ENCODE peak calls at places on chromosomes 13 and 19, in six cellular contexts. X is trophoblast cell, I is neuronal stem cell, N is IMR-90, L is mesendoderm, H is H9. C is an unnamed sample.

GRCh38 chr13:98476538-98476966 is 100.4 kb downstream of the STK24 start:
- DNase-seq in N (peak), I (no peak), H (peak), X (no peak), L (peak), C (peak)

GRCh38 chr19:6947745-6948144 is 60.4 kb downstream of the ADGRE1 start:
- DNase-seq in X (no peak), I (no peak), N (no peak), H (no peak), L (no peak), C (peak)

GRCh38 chr13:111485491-111486250 is 165.2 kb downstream of the TEX29 start:
- DNase-seq in H (no peak), I (no peak), X (no peak), N (no peak), L (no peak), C (no peak)

GRCh38 chr19:52935434-52935833 is 12.2 kb upstream of the ZNF888 start:
- DNase-seq in H (no peak), I (no peak), N (peak), X (peak), L (no peak), C (peak)

GRCh38 chr13:107144432-107144831 is 576.5 kb upstream of the ARGLU1 start:
- DNase-seq in X (no peak), I (no peak), H (no peak), L (peak), N (peak), C (peak)

GRCh38 chr13:27183561-27184147 is 12.0 kb upstream of the USP12 start:
- DNase-seq in X (peak), I (no peak), L (no peak), N (peak), H (no peak), C (peak)

GRCh38 chr19:1027953-1028902 is 1.8 kb downstream of the CNN2 start:
- DNase-seq in N (peak), H (peak), L (peak), I (peak), X (peak), C (peak)

GRCh38 chr13:106113796-106114195 is 421.7 kb downstream of the EFNB2 start:
- DNase-seq in I (no peak), H (no peak), N (peak), L (no peak), X (no peak), C (no peak)

GRCh38 chr19:14114854-14115253 is 2.7 kb downstream of the PRKACA start:
- DNase-seq in I (no peak), L (peak), X (peak), H (peak), N (no peak), C (no peak)

GRCh38 chr19:23787106-23787505 is 28.4 kb upstream of the ZNF681 start:
- DNase-seq in H (no peak), X (peak), N (peak), L (no peak), I (no peak), C (peak)

GRCh38 chr19:36245210-36246005 is 30.5 kb downstream of the ZNF146 start:
- DNase-seq in X (peak), L (peak), N (no peak), H (peak), I (peak), C (no peak)

DNA sequence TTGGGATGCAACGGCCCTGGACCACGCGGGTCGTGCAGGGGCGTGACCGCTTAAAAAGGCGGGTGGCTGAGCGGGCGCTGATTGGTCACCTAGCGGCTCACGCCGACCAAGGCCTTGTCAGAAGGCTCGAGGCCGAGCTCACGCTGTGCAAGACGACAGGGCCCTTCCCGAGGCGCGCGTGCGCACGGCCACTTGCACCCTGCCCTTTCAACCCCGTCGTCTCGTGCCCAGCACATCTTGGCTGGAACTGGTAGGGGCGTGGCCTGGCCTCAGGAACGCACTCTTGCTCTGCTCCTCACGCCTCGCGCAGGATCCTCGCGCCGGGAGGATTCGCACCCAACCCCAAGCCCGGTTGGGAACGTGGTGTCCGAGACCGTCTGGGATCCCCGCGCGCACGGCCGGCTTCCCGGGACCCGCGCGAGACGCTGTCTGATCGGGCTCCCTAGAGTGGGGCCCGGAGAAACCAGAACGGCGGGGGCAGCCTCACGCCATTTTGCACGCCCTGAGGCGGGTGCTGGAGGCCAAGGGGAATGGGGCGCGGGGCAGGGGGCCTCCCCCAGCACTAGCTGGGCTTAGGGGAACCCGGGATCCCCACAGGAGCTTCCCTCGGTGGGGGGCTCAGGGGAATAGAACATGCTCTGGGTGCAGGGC is at the start of gene MEIOSIN:
- DNase-seq in L (no peak), X (no peak), N (no peak), H (no peak), I (no peak), C (no peak)
- H3K4ac ChIP-seq in L (no peak), X (no peak), N (no peak), H (no peak), I (no peak), C (no peak)

GRCh38 chr13:37929308-37929707 is 59.7 kb upstream of the TRPC4 start:
- DNase-seq in N (no peak), I (no peak), H (no peak), X (no peak), L (no peak), C (no peak)
- H3K23ac ChIP-seq in N (no peak), I (no peak), H (no peak), X (no peak), L (no peak), C (no peak)

DNA sequence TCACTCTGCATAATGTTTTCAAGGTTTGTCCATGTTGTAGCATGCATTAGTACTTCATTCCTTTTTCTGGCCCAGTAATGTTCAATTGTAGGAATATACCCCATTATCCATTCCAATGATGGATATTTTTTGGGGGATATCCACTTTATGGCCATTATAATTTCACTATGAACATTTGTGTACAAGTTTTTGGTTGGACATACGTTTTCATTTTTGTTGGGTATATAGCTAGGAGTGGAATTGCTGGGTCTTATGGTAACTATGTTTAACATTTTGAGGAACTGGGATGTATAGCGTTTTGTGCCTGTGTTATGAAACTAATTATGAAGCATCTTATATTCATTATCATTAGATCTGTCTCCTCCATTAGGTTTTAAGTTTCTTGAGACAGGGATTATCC is 191.6 kb downstream of the TM9SF2 start:
- DNase-seq in H (no peak), N (no peak), X (no peak), I (no peak), L (no peak), C (no peak)
- H3K4me2 ChIP-seq in H (no peak), N (no peak), X (no peak), I (no peak), L (no peak), C (no peak)

GRCh38 chr13:108304170-108305068 is 34.9 kb downstream of the TNFSF13B start:
- DNase-seq in L (no peak), N (no peak), X (peak), I (no peak), H (no peak), C (peak)
- H3K4ac ChIP-seq in L (no peak), N (no peak), X (no peak), I (no peak), H (no peak), C (no peak)

DNA sequence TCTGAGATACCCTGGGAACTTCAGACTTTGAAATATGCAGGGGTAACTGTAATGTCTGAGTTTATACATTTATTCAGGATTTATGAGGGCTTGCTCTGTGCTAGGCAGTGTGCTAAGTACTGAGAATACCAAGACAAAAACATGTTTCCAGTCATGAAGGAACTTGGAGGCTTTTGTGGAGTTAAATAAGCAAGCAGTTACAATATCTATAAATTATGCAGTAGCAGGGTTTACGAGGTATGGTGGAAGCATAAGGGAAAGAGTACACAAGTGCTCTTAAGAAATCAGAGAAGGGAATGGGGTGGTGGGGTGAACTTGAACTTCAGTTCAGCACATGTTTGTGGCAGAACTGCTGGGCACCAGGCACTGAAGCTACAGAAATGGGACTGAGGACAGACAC is 28.0 kb downstream of the MAB21L1 start:
- DNase-seq in H (no peak), L (no peak), N (no peak), X (no peak), I (no peak), C (no peak)
- H3K23ac ChIP-seq in H (no peak), L (no peak), N (no peak), X (no peak), I (no peak), C (no peak)

DNA sequence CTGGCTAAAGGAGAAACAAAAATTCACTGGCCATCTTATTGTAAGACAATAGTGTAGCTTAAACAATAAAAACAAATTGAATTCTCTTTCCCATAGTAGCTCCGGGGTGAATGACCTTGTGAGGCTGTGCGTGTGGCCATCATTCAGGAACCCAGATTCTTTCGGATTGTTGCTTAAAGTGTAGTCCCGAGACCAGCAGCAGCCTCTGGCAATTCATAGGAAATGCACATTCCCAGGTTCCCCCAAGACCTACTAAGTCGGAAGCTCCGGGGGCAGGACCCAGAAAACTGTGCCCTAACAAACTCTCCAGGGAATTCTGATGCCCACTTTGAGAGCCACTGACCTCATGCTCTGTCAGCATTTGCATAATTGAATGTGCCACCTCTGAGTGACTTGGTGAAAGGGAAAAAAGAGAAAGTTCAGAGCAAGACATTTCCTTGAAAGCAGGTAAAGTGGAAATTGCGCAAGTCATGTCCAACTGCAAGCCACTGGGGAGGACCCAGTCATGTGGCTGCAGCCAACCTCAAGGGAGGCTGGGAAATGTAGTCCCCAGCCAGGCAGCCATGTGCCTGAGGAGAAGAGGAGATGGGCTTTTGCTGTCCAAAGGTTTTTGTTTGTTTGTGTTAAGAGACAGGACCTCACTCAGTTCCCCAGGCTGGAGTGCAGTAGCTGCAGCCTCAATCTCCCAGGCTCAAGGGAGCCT is 50.7 kb upstream of the PNMA8B start:
- DNase-seq in X (peak), I (no peak), L (peak), N (peak), H (peak), C (peak)
- H3K4me2 ChIP-seq in X (peak), I (peak), L (peak), N (no peak), H (peak), C (no peak)

DNA sequence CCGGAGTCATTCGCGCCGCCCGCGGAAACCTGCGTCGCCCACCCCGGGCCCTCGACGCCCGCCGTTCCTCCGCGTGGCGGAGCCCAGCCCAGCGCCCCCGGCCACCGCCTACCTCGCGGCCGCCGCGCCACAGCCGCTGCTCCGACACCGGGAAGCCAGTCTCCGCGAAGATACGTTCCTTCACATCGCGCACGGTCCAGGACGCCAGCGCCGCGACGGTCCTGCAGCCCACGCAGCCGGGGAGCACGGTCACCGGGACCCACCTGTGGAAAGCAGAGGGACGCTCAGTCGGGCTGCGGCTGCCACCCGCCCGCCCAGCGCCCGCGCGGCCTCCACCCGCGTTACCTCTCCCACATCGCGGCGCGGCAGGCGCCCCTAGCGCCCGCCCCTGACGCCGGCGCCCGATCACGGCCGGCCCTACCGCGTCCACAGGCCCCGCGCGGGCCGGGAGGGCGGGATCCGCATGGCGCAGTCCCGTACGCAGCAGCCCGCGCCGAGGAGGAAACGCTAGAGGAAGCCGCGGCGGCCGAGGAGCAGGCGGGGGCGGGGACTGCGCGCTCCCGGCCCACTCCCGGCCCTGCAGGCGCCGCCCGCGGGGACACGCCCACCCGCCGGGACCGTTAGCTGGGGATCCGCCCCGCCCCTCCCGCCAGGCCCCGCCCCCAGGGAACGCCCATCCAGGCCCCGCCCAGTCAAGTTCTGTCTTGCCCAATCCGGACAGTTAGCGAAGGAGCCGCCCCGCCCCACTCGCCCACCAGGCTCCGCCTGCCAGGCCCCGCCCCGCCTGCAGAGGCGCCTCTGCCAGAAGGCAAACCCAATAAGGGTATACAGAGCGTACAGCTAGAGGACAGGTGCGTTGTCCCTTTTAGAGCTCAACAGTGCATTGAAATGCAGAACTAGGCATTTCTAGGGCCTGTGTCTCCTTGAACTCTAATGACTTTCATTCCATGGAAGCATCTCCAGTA is 58.2 kb downstream of the SACS start:
- DNase-seq in N (peak), I (peak), H (peak), L (peak), X (peak), C (peak)
- H3K4ac ChIP-seq in N (peak), I (no peak), H (no peak), L (no peak), X (peak), C (peak)

DNA sequence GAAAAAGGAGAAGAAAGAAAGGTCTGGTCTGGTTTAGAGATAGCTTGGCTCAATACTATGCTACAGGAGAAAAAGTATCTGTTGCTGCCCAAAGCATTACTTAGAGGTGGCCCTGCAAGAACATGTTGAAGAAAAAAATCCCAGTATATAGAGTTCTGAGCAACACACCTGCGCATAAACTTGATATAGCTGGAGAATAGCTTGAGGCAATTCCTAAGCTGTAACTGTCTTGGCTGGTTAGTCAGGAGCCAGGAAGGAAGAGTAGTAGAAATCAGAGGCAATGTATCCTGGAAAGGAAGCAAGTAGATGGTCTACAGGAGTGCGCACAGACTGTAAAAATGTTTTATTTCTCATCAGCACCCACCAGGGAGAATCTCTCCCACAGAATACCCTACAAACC is 209.7 kb downstream of the SLITRK1 start:
- DNase-seq in H (no peak), I (no peak), N (no peak), L (no peak), X (no peak), C (no peak)
- H3K23ac ChIP-seq in H (no peak), I (no peak), N (no peak), L (no peak), X (no peak), C (no peak)

DNA sequence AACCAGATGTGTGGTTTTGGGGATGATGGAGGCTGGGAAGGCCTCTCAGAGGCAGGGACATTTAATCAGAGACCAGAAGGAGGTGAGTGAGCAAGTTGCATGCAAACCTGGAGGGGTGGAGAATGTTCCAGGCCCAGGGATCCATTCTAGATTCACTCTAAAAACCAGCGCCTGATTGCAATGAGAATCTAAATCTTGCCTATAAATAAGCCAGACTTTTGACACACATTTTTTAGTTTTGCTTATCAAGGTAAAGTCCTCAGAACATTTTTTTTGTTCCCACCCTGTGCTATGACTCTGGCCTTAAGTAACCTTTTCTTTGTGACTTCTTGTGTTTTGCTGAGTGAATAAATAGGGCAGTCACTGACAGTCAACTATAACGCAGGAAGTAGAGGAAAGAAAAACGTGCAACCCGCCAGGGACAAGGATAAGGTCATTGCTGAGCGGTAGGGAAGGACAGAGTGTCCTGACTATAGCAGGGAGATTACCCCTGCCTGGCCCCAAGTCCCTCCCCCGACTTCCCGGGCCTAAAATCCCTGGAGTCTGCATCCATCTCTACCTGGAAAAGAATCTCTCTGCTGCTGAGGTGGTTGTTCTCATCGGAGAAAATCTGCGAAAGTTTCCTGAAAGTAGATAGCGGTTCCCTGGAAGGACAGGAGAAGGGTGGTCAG is 14.4 kb downstream of the RGL3 start:
- DNase-seq in L (no peak), H (no peak), N (no peak), X (no peak), I (no peak), C (no peak)
- H3K4me2 ChIP-seq in L (no peak), H (no peak), N (no peak), X (no peak), I (no peak), C (no peak)